ENCODE peak calls at places on chromosomes 6 and 20, in four cellular contexts. V is K562, U is HL-60, X is GM12878. K is an unnamed sample.

GRCh38 chr20:59006167-59006863 is 739 bp downstream of the CTSZ start:
- DNase-seq in V (no peak), U (no peak), X (no peak), K (no peak)

GRCh38 chr6:125815050-125815910 is 24.5 kb downstream of the NCOA7 start:
- DNase-seq in V (no peak), U (no peak), X (no peak), K (no peak)

GRCh38 chr6:7899046-7899888 is 11.3 kb downstream of the TXNDC5 start:
- DNase-seq in V (peak), U (no peak), X (no peak), K (no peak)

GRCh38 chr6:53056273-53056672 is 8.9 kb upstream of the FBXO9 start:
- DNase-seq in V (no peak), U (no peak), X (no peak), K (no peak)

GRCh38 chr6:84728602-84729001 is 35.8 kb downstream of the TBX18 start:
- DNase-seq in V (peak), U (no peak), X (no peak), K (no peak)

GRCh38 chr6:104325341-104326172 is 534.2 kb downstream of the HACE1 start:
- DNase-seq in V (no peak), U (no peak), X (no peak), K (no peak)

GRCh38 chr6:138248878-138249277 is 30.6 kb upstream of the PBOV1 start:
- DNase-seq in V (no peak), U (no peak), X (no peak), K (no peak)

GRCh38 chr6:83062225-83062624 is 3.4 kb downstream of the UBE3D start:
- DNase-seq in V (no peak), U (no peak), X (no peak), K (no peak)

GRCh38 chr20:47231382-47232042 is 125.0 kb downstream of the ZMYND8 start:
- DNase-seq in V (no peak), U (no peak), X (no peak), K (no peak)

GRCh38 chr6:23533954-23534725 is 591.9 kb upstream of the NRSN1 start:
- DNase-seq in V (no peak), U (no peak), X (no peak), K (no peak)

GRCh38 chr6:54308677-54309315 is 555 bp downstream of the TINAG start:
- DNase-seq in V (no peak), U (no peak), X (no peak), K (no peak)

GRCh38 chr20:30506100-30506499 is 751.4 kb upstream of the DEFB115 start:
- DNase-seq in V (no peak), U (no peak), X (no peak), K (no peak)

GRCh38 chr6:163635731-163636344 is 221.3 kb downstream of the QKI start:
- DNase-seq in V (no peak), U (no peak), X (no peak), K (no peak)

GRCh38 chr6:21164768-21165326 is 428.7 kb upstream of the SOX4 start:
- DNase-seq in V (no peak), U (no peak), X (no peak), K (no peak)

GRCh38 chr6:132830236-132830799 is 15.9 kb downstream of the RPS12 start:
- DNase-seq in V (no peak), U (no peak), X (no peak), K (no peak)

GRCh38 chr20:45254867-45255266 is 503 bp upstream of the SLPI start:
- DNase-seq in V (no peak), U (peak), X (no peak), K (no peak)

GRCh38 chr6:10028202-10028601 is 386.7 kb downstream of the TFAP2A start:
- DNase-seq in V (no peak), U (no peak), X (no peak), K (no peak)

GRCh38 chr20:62691485-62691884 is 17.2 kb upstream of the NTSR1 start:
- DNase-seq in V (no peak), U (no peak), X (no peak), K (no peak)

GRCh38 chr6:95601133-95601532 is 23.8 kb downstream of the MANEA start:
- DNase-seq in V (no peak), U (no peak), X (no peak), K (no peak)

GRCh38 chr20:663315-664090 is 10.5 kb upstream of the SRXN1 start:
- DNase-seq in V (no peak), U (peak), X (no peak), K (no peak)

GRCh38 chr20:48609491-48609978 is 218.3 kb downstream of the PREX1 start:
- DNase-seq in V (no peak), U (no peak), X (peak), K (peak)

GRCh38 chr6:14425805-14426204 is 308.2 kb downstream of the CD83 start:
- DNase-seq in V (no peak), U (no peak), X (no peak), K (no peak)

GRCh38 chr6:143734641-143735063 is 56.9 kb downstream of the PHACTR2 start:
- DNase-seq in V (no peak), U (no peak), X (no peak), K (no peak)

GRCh38 chr6:104835782-104836181 is 23.9 kb downstream of the HACE1 start:
- DNase-seq in V (no peak), U (no peak), X (no peak), K (no peak)

GRCh38 chr6:31446481-31446880 is 43.1 kb downstream of the MICA start:
- DNase-seq in V (no peak), U (no peak), X (no peak), K (no peak)

GRCh38 chr6:113011803-113012202 is 664.7 kb downstream of the RFPL4B start:
- DNase-seq in V (no peak), U (no peak), X (no peak), K (no peak)

GRCh38 chr6:42105714-42106662 is 36.4 kb downstream of the C6orf132 start:
- DNase-seq in V (no peak), U (no peak), X (no peak), K (no peak)

GRCh38 chr20:25287631-25288290 is 39.9 kb downstream of the PYGB start:
- DNase-seq in V (no peak), U (no peak), X (no peak), K (no peak)

DNA sequence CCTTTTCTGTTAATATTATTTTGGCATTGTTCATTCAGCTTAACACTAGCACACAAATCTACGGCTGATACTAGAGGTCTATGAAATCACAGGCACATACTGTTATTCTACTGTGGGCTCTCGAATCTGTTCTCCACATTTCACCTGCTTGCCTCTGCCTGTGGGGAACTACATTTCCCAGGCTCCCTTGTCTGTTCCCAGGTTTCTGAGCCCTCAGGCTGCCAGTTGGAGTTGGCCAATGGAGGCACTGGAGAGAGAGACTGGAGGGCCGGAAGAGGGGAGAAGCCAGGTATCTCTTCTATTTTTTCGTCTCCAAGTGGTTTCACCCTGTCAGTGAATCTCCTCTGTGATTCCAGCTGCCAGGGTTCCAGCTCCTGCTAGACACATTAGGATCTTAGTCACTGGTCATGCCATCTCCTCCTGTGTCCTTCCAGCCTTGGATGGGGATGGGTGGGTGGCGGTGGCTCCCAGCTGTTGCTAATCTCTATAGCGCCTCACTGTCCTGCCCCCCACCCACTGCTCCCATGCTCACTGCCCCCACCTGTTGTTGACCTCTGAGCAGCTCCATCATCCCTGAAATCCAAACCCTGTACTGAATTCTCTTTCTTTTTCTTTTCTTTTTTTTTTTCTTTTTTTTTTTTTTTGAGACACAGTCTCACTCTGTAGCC is 188.2 kb downstream of the LRFN2 start:
- DNase-seq in V (no peak), U (no peak), X (no peak), K (no peak)
- TF ChIP-seq SPI1 in V (no peak), U (no peak), X (no peak), K (no peak)

GRCh38 chr6:87364602-87365252 is 20.1 kb downstream of the C6orf163 start:
- DNase-seq in V (peak), U (no peak), X (no peak), K (no peak)

GRCh38 chr6:87366899-87367298 is 22.3 kb downstream of the C6orf163 start:
- DNase-seq in V (no peak), U (no peak), X (no peak), K (no peak)

GRCh38 chr6:87366428-87366827 is 21.8 kb downstream of the C6orf163 start:
- DNase-seq in V (no peak), U (no peak), X (no peak), K (no peak)
- TF ChIP-seq SPI1 in V (no peak), U (no peak), X (no peak), K (no peak)

DNA sequence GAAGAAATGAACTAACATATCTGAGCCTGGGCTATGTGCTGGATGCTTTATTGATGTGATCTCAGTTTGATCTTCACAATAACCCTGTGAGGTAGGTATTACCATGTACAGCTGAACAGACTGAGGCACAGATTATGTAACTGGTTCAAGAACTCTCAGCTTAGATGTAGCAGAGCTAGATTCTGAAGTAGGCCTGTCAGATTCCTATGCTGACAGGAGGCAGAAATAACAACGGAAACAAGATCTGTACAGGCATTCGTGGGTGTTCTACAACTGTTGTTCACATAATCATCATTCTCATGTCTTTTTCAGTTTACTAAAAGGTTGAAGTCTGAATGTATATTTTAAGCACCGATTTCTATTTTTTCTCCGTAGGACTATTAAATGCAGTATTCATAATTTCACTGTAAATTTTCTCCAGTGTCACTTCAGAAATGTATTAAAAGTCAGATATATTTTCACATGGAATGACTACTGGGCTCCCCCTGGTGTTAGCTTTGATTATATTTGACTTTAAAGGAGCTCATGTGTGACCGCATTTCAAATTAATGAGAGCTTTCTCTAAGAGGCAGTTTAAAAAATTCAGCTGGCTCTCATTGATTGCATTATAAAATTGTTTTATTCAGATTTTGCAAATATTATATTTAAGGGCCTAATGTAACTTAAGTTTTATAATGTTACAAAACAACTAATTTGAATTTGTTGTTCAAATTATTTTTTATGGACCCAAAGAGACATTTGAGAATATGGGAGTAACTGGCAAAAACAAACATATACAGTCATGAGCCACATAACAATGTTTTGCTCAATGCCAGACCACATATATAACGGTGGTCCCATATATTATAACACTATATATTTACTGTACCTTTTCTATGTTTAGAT is 36.4 kb upstream of the SLC17A4 start:
- DNase-seq in V (peak), U (no peak), X (no peak), K (no peak)
- TF ChIP-seq SPI1 in V (no peak), U (no peak), X (no peak), K (no peak)

GRCh38 chr6:139509167-139509566 is 134.7 kb upstream of the CITED2 start:
- DNase-seq in V (no peak), U (no peak), X (no peak), K (no peak)

GRCh38 chr6:139510040-139510815 is 135.8 kb upstream of the CITED2 start:
- DNase-seq in V (no peak), U (no peak), X (no peak), K (no peak)

GRCh38 chr6:139508576-139508975 is 134.1 kb upstream of the CITED2 start:
- DNase-seq in V (no peak), U (no peak), X (no peak), K (no peak)

DNA sequence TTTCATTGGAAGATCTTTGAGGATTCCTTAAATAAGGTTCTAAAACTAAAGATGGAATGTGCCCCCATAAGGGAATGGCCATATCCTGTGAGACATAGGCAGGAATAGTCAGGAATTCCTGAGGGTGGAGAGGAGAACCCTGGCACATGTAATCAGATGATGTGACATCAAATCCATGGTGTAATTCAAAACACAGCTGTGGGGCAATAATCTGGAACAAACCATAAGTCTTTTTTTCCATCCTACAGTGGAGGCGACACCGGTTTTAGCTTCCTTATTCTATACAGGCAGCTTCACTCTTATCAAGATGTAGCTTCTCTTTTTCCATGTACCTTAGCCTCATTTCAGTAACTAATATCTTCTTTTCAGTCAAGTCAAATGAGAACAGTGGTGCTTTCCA is 133.6 kb upstream of the CITED2 start:
- DNase-seq in V (no peak), U (peak), X (no peak), K (no peak)
- TF ChIP-seq SPI1 in V (no peak), U (no peak), X (no peak), K (no peak)

DNA sequence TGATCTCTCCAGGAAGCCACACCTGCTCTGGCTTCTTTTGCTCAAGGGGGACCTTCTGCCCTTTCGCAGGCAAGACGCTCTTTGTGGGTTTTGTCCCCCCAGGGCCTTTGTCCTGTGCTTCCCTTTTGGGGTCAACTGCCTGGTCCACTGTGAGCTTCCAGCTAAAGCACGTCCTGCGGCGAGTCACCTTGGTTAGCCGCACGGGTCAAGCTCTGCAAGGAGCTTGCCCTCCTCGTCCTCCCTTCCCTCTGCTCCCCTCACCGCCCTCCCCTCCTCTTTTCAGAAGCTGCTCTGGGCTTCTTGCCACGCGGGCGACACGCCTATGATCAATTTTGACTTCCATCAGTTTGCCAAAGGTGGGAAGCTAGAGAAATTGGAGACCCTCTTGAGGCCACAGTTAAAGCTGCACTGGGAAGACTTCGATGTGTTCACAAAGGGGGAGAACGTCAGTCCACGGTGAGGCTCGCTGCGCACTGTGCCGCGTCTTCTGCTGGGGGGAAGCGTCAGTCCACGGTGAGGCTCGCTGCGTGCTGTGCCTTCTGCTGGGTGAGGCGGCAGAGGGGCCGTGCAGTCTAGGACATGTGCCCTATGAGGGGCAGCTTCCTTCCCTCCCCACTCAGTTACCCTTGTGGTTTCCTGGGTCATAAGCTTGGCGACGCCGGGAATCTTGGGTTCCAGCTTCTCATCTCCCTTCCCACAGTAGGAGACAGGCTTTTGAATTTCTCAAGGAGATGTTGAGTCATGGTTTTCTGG is 80.2 kb downstream of the SYNJ2 start:
- DNase-seq in V (no peak), U (no peak), X (no peak), K (no peak)
- TF ChIP-seq SPI1 in V (no peak), U (no peak), X (no peak), K (no peak)

DNA sequence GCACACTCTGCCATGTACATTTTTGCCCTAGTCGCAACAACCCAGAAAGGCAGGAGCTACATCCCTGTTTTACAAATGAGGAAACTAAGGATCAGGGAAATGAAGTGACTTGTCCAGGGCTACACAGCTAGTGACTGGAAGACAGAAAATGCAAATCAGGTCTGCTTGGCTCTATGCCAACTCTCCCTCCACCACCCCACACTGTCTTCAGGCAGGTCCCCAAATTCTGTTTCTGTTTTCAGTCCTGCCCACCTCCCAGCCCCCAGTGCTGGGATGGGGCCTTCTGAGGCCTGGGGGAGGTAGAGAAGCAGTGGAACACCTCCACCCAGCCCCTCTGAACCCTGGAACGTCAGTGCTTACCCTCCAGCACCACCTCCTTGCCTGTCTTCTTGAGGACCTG is 5.1 kb downstream of the SNTA1 start:
- DNase-seq in V (no peak), U (no peak), X (no peak), K (no peak)
- TF ChIP-seq SPI1 in V (no peak), U (no peak), X (no peak), K (no peak)

K was measured in GM12891.